ENCODE peak calls at places on chromosome 5, in six cellular contexts. E, X, O, M, D and F are unnamed samples.

GRCh38 chr5:127296321-127296720 is 5.7 kb downstream of the MEGF10 start:
- DNase-seq in E (peak), M (peak), D (no peak), X (no peak), O (no peak), F (peak)

GRCh38 chr5:174572591-174572990 is 151.8 kb upstream of the MSX2 start:
- DNase-seq in M (peak), D (no peak), O (no peak), X (no peak), E (peak), F (no peak)

GRCh38 chr5:98106116-98107088 is 667.1 kb upstream of the RGMB start:
- DNase-seq in E (no peak), D (no peak), O (no peak), M (peak), X (no peak), F (no peak)

GRCh38 chr5:166910995-166911394 is 1380.5 kb upstream of the WWC1 start:
- DNase-seq in X (no peak), O (no peak), E (no peak), D (no peak), M (no peak), F (no peak)

GRCh38 chr5:176528301-176528700 is 8.9 kb downstream of the RNF44 start:
- DNase-seq in M (no peak), O (no peak), X (no peak), E (no peak), D (no peak), F (no peak)

GRCh38 chr5:1310118-1310517 is 15.2 kb upstream of the TERT start:
- DNase-seq in M (no peak), X (no peak), D (no peak), E (no peak), O (no peak), F (no peak)

GRCh38 chr5:175524211-175524610 is 45.9 kb downstream of the SFXN1 start:
- DNase-seq in D (no peak), X (no peak), M (no peak), E (no peak), O (no peak), F (no peak)

GRCh38 chr5:154311362-154311761 is 120.8 kb downstream of the GALNT10 start:
- DNase-seq in X (no peak), M (no peak), D (no peak), E (peak), O (no peak), F (peak)

GRCh38 chr5:73464016-73464745 is 15.6 kb upstream of the FOXD1 start:
- DNase-seq in D (no peak), O (no peak), X (no peak), M (peak), E (no peak), F (no peak)

GRCh38 chr5:162573758-162574157 is 506.2 kb downstream of the GABRG2 start:
- DNase-seq in E (no peak), D (no peak), O (no peak), X (no peak), M (no peak), F (no peak)

GRCh38 chr5:7756453-7756852 is 94.5 kb downstream of the CFAP90 start:
- DNase-seq in O (no peak), M (no peak), D (no peak), E (no peak), X (no peak), F (peak)

GRCh38 chr5:162591724-162592123 is 524.2 kb downstream of the GABRG2 start:
- DNase-seq in E (no peak), M (no peak), X (no peak), O (no peak), D (no peak), F (no peak)

GRCh38 chr5:68354315-68354714 is 138.8 kb downstream of the PIK3R1 start:
- DNase-seq in E (no peak), O (peak), D (no peak), M (no peak), X (no peak), F (no peak)

GRCh38 chr5:98773464-98774191 is at the start of gene RGMB:
- DNase-seq in D (peak), O (no peak), M (peak), E (peak), X (peak), F (peak)

GRCh38 chr5:139795074-139796001 is at the start of gene PSD2:
- DNase-seq in X (peak), O (no peak), M (no peak), E (no peak), D (peak), F (peak)

GRCh38 chr5:90438100-90438499 is 28.5 kb upstream of the CETN3 start:
- DNase-seq in O (no peak), D (no peak), M (no peak), E (peak), X (no peak), F (no peak)

GRCh38 chr5:132387649-132388117 is 18.2 kb downstream of the SLC22A5 start:
- DNase-seq in O (no peak), D (peak), M (peak), E (peak), X (peak), F (peak)

GRCh38 chr5:132386644-132387286 is 17.3 kb downstream of the SLC22A5 start:
- DNase-seq in E (peak), D (peak), O (peak), M (peak), X (peak), F (peak)

GRCh38 chr5:132383984-132384383 is 14.5 kb downstream of the SLC22A5 start:
- DNase-seq in X (no peak), D (no peak), M (no peak), E (no peak), O (no peak), F (no peak)

GRCh38 chr5:132384506-132384905 is 15.0 kb downstream of the SLC22A5 start:
- DNase-seq in X (no peak), E (no peak), D (no peak), M (no peak), O (no peak), F (no peak)

GRCh38 chr5:132385321-132386105 is 16.0 kb downstream of the SLC22A5 start:
- DNase-seq in E (peak), M (peak), D (peak), X (peak), O (peak), F (peak)
- TF ChIP-seq CTCF in E (peak), M (peak), D (peak), X (peak), O (peak), F (peak)

DNA sequence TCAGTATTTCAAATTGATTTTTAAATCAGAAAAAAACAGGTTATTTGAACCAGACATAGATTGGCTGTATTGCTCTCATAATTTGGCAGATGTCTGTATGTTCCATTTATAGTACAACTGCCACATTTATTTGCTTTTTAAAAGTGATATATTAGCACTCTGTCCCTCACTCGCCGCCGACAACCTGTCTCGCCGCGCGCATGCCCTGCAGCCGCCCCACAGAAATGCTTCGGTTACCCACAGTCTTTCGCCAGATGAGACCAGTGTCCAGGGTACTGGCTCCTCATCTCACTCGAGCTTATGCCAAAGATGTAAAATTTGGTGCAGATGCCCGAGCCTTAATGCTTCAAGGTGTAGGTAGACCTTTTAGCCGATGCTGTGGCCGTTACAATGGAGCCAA is 970.8 kb downstream of the CDH12 start:
- DNase-seq in X (no peak), O (no peak), D (no peak), M (no peak), E (no peak), F (no peak)
- TF ChIP-seq CTCF in X (no peak), O (no peak), D (no peak), M (no peak), E (no peak), F (no peak)

DNA sequence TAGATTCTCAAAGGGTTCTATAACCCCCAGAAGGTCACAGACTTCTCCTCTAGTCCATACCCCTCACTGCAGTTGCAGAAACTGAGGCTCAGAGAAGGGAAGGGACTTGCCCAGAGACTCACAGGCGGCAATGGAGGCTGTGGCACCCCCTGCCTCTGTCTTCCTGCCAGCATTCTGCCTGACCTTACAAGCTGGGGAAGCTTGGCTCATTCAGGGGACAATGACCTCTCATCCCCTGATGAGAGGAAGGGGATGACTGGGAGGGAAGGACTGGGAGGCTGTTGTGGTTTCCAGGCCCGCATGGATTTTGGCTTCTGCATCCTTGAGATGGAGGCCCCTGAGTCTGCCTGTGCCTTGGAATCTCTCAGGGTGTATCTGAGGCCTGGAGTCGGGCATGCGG is 897 bp downstream of the NDST1 start:
- DNase-seq in E (no peak), O (no peak), X (no peak), D (no peak), M (no peak), F (no peak)
- TF ChIP-seq CTCF in E (no peak), O (no peak), X (no peak), D (no peak), M (no peak), F (no peak)

DNA sequence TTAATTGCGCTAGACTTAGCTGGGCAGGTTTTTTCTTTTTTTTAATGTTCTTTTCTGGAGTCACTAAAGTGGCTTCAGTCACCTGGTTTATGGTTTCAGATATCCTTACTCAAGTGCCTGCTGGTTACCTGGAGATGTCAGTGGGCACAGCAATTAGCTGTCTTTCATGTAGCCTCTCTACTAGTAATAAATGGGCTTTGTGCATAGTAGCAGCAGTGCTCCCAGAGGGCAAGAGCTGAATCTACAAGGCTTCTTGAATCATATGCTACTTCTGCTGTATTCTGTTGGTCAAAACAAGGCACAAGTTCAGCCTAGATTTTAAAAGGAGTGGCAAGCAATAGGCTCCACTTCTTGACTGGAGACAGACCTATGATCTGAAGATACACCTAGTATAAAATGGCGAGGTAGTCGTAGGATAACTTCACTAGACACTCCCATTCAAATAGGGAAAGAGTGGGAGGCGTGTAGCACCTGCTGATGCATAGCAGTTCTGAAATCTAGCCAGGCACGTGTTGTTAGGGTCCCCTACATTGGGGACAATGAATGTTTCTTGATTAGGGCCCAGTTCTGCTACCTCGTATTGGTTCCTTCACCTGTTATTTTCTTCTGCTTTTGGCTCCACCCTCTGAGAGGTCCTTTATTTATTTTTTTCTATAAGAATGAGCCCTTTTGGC is 7.0 kb downstream of the SCAMP1 start:
- DNase-seq in M (no peak), X (peak), D (no peak), O (no peak), E (no peak), F (no peak)
- TF ChIP-seq CTCF in M (no peak), X (no peak), D (no peak), O (peak), E (no peak), F (no peak)

GRCh38 chr5:61744690-61745619 is 412.9 kb downstream of the ZSWIM6 start:
- DNase-seq in E (peak), D (no peak), O (no peak), X (peak), M (no peak), F (peak)
- TF ChIP-seq CTCF in E (peak), D (no peak), O (peak), X (no peak), M (no peak), F (no peak)

GRCh38 chr5:180618830-180619562 is 27.7 kb upstream of the SCGB3A1 start:
- DNase-seq in E (no peak), O (no peak), X (peak), D (peak), M (peak), F (no peak)
- TF ChIP-seq CTCF in E (peak), O (peak), X (no peak), D (peak), M (peak), F (peak)

GRCh38 chr5:63648376-63648775 is 313.9 kb downstream of the HTR1A start:
- DNase-seq in D (no peak), E (no peak), X (no peak), M (no peak), O (no peak), F (no peak)
- TF ChIP-seq CTCF in D (no peak), E (no peak), X (no peak), M (no peak), O (no peak), F (no peak)

GRCh38 chr5:93579561-93580386 is 1.2 kb downstream of the NR2F1-AS1 start:
- DNase-seq in X (peak), M (peak), E (no peak), D (peak), O (no peak), F (peak)
- TF ChIP-seq CTCF in X (no peak), M (no peak), E (no peak), D (no peak), O (no peak), F (no peak)

GRCh38 chr5:10303201-10303600 is 4.5 kb downstream of the CMBL start:
- DNase-seq in O (no peak), X (no peak), D (no peak), M (no peak), E (no peak), F (no peak)

GRCh38 chr5:10306806-10307205 is 896 bp downstream of the CMBL start:
- DNase-seq in X (no peak), E (no peak), D (no peak), O (no peak), M (no peak), F (no peak)

GRCh38 chr5:10303699-10304170 is 4.0 kb downstream of the CMBL start:
- DNase-seq in X (no peak), O (no peak), E (no peak), D (no peak), M (no peak), F (no peak)

GRCh38 chr5:10306114-10306513 is 1.6 kb downstream of the CMBL start:
- DNase-seq in D (no peak), M (no peak), X (no peak), E (peak), O (no peak), F (no peak)

DNA sequence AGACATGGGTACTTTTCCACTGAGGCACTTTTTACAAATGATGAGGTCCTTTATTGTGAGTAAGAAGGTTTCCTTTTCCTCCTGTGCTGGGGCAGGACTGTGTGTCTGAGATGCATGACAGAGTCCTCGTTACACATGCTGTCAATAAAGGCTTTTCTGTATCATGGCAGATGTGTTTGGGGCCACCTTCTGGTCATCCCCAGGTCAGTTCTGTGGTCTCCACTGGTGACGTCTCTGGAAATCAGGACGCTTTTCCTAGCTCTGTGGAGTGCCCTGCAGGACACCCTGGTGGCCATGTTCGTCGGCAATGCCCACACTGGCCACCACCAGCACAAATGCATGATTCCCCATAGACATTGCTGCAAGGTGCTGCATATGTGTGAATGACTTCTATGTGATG is 2.8 kb downstream of the CMBL start:
- DNase-seq in O (no peak), D (no peak), M (no peak), X (no peak), E (no peak), F (no peak)
- TF ChIP-seq CTCF in O (no peak), D (no peak), M (no peak), X (no peak), E (no peak), F (no peak)